ENCODE peak calls at places on chromosomes 5 and 9, in seven cellular contexts. H is HuH-7.5; S is CD8-positive, alpha-beta memory T cell; T is non-pigmented ciliary epithelial cell; P is MCF 10A; E is mucosa of descending colon; G is mesothelial cell of epicardium. U is an unnamed sample.

GRCh38 chr5:114325552-114325951 is 36.3 kb upstream of the KCNN2 start:
- DNase-seq in H (no peak), S (no peak), T (no peak), P (peak), E (no peak), G (no peak), U (no peak)

GRCh38 chr5:59299006-59299405 is 594.5 kb downstream of the PDE4D start:
- DNase-seq in H (no peak), S (no peak), T (no peak), P (peak), E (no peak), G (no peak), U (no peak)

GRCh38 chr9:125593581-125593980 is 113.4 kb downstream of the MAPKAP1 start:
- DNase-seq in H (no peak), S (no peak), T (no peak), P (peak), E (no peak), G (no peak), U (no peak)

GRCh38 chr5:170623576-170624181 is 119.9 kb downstream of the KCNIP1 start:
- DNase-seq in H (no peak), S (no peak), T (no peak), P (peak), E (no peak), G (no peak), U (no peak)

GRCh38 chr9:80866121-80866520 is 823.2 kb downstream of the TLE1 start:
- DNase-seq in H (no peak), S (no peak), T (no peak), P (no peak), E (no peak), G (no peak), U (no peak)

GRCh38 chr9:128266868-128267590 is 8.8 kb downstream of the GOLGA2 start:
- DNase-seq in H (no peak), S (no peak), T (no peak), P (no peak), E (no peak), G (no peak), U (no peak)

GRCh38 chr9:125630436-125630835 is 76.6 kb downstream of the MAPKAP1 start:
- DNase-seq in H (no peak), S (no peak), T (no peak), P (peak), E (no peak), G (no peak), U (no peak)

GRCh38 chr9:126295936-126296600 is 30.6 kb upstream of the MVB12B start:
- DNase-seq in H (no peak), S (no peak), T (no peak), P (peak), E (no peak), G (no peak), U (no peak)

GRCh38 chr5:107671742-107672211 is 1.0 kb upstream of the EFNA5 start:
- DNase-seq in H (peak), S (no peak), T (no peak), P (peak), E (no peak), G (peak), U (no peak)

GRCh38 chr5:1346627-1347440 is 1.9 kb upstream of the CLPTM1L start:
- DNase-seq in H (no peak), S (no peak), T (no peak), P (no peak), E (no peak), G (no peak), U (no peak)

GRCh38 chr9:96621619-96622018 is 2.0 kb upstream of the CDC14B start:
- DNase-seq in H (no peak), S (no peak), T (no peak), P (no peak), E (no peak), G (no peak), U (no peak)

GRCh38 chr5:157710887-157711286 is 20.3 kb upstream of the THG1L start:
- DNase-seq in H (no peak), S (no peak), T (peak), P (peak), E (no peak), G (no peak), U (no peak)

GRCh38 chr5:74016373-74016772 is 390.4 kb downstream of the ARHGEF28 start:
- DNase-seq in H (peak), S (no peak), T (no peak), P (peak), E (no peak), G (no peak), U (no peak)

GRCh38 chr9:93193373-93193725 is 9.4 kb downstream of the WNK2 start:
- DNase-seq in H (no peak), S (no peak), T (no peak), P (no peak), E (peak), G (no peak), U (no peak)

GRCh38 chr5:139414601-139415121 is 10.8 kb upstream of the SPATA24 start:
- DNase-seq in H (no peak), S (no peak), T (no peak), P (no peak), E (no peak), G (no peak), U (no peak)

GRCh38 chr9:92724528-92725265 is 39.9 kb downstream of the BICD2 start:
- DNase-seq in H (no peak), S (no peak), T (no peak), P (no peak), E (no peak), G (no peak), U (no peak)

GRCh38 chr9:110276827-110277226 is 20.5 kb upstream of the TXN start:
- DNase-seq in H (no peak), S (no peak), T (no peak), P (no peak), E (no peak), G (no peak), U (no peak)

GRCh38 chr9:129879103-129879699 is 43.9 kb downstream of the USP20 start:
- DNase-seq in H (no peak), S (no peak), T (no peak), P (no peak), E (no peak), G (no peak), U (no peak)

GRCh38 chr9:101435601-101436079 is at the start of gene ALDOB:
- DNase-seq in H (no peak), S (no peak), T (no peak), P (no peak), E (no peak), G (no peak), U (no peak)

GRCh38 chr5:163453705-163454104 is 6.2 kb downstream of the NUDCD2 start:
- DNase-seq in H (no peak), S (no peak), T (no peak), P (no peak), E (no peak), G (no peak), U (no peak)

GRCh38 chr9:38085308-38085707 is 16.3 kb upstream of the SHB start:
- DNase-seq in H (no peak), S (no peak), T (no peak), P (no peak), E (no peak), G (no peak), U (no peak)

GRCh38 chr5:36152324-36153298 is 700 bp downstream of the SKP2 start:
- DNase-seq in H (peak), S (no peak), T (no peak), P (peak), E (peak), G (no peak), U (no peak)

GRCh38 chr5:39080597-39081204 is 6.5 kb upstream of the RICTOR start:
- DNase-seq in H (peak), S (peak), T (no peak), P (peak), E (peak), G (no peak), U (peak)

GRCh38 chr5:176614805-176615478 is 5.0 kb upstream of the GPRIN1 start:
- DNase-seq in H (no peak), S (no peak), T (no peak), P (peak), E (no peak), G (no peak), U (no peak)

GRCh38 chr9:23123048-23123632 is 676.5 kb downstream of the DMRTA1 start:
- DNase-seq in H (no peak), S (no peak), T (peak), P (peak), E (no peak), G (no peak), U (no peak)

GRCh38 chr5:127288676-127289075 is 1.9 kb upstream of the MEGF10 start:
- DNase-seq in H (no peak), S (no peak), T (no peak), P (no peak), E (no peak), G (no peak), U (no peak)

GRCh38 chr9:34954225-34954624 is 3.9 kb upstream of the PHF24 start:
- DNase-seq in H (no peak), S (no peak), T (no peak), P (no peak), E (no peak), G (no peak), U (no peak)

GRCh38 chr5:159073030-159073429 is 26.7 kb downstream of the EBF1 start:
- DNase-seq in H (no peak), S (no peak), T (no peak), P (no peak), E (no peak), G (no peak), U (no peak)

GRCh38 chr9:70352356-70352755 is 62.1 kb downstream of the KLF9 start:
- DNase-seq in H (no peak), S (no peak), T (no peak), P (peak), E (no peak), G (no peak), U (no peak)

GRCh38 chr5:42965934-42966333 is 74.2 kb downstream of the ANXA2R start:
- DNase-seq in H (no peak), S (no peak), T (no peak), P (no peak), E (no peak), G (no peak), U (no peak)

GRCh38 chr5:78504726-78505431 is 143.7 kb downstream of the LHFPL2 start:
- DNase-seq in H (no peak), S (no peak), T (peak), P (peak), E (peak), G (peak), U (no peak)

GRCh38 chr5:41519801-41520200 is 9.4 kb upstream of the PLCXD3 start:
- DNase-seq in H (no peak), S (no peak), T (no peak), P (peak), E (no peak), G (no peak), U (no peak)

GRCh38 chr9:107674937-107675277 is 185.3 kb upstream of the KLF4 start:
- DNase-seq in H (no peak), S (no peak), T (no peak), P (peak), E (no peak), G (no peak), U (no peak)

GRCh38 chr5:100828071-100828689 is 74.9 kb downstream of the ST8SIA4 start:
- DNase-seq in H (no peak), S (no peak), T (no peak), P (no peak), E (no peak), G (no peak), U (no peak)

GRCh38 chr5:136031713-136032112 is 2.9 kb downstream of the TGFBI start:
- DNase-seq in H (no peak), S (no peak), T (no peak), P (no peak), E (no peak), G (no peak), U (no peak)

GRCh38 chr5:5781335-5781734 is 358.9 kb downstream of the ICE1 start:
- DNase-seq in H (no peak), S (no peak), T (no peak), P (no peak), E (no peak), G (no peak), U (no peak)

GRCh38 chr5:14908195-14908594 is 36.6 kb upstream of the ANKH start:
- DNase-seq in H (no peak), S (no peak), T (no peak), P (peak), E (no peak), G (no peak), U (no peak)